ENCODE peak calls at places on chromosomes 13 and 19, in ten cellular contexts. J is retinal pigment epithelial cell; T is psoas muscle; L is CD8-positive, alpha-beta T cell; K is left ventricle myocardium inferior; V is heart right ventricle; Y is tibial artery; Z is GM23248; X is AG04450; G is neuronal stem cell. R is an unnamed sample.

GRCh38 chr19:39502640-39503417 is 4.1 kb downstream of the DLL3 start:
- DNase-seq in X (no peak), T (peak; percentile 67), Z (peak; percentile 93), J (no peak), V (peak; percentile 24), K (peak; percentile 52), G (peak; percentile 59), Y (no peak), L (peak; percentile 80), R (peak; percentile 98)

GRCh38 chr13:85619321-85619720 is 179.9 kb downstream of the SLITRK6 start:
- DNase-seq in Y (no peak), T (no peak), L (no peak), X (no peak), K (no peak), G (no peak), J (no peak), V (no peak), Z (no peak), R (no peak)

GRCh38 chr19:28485300-28485699 is 727.7 kb downstream of the UQCRFS1 start:
- DNase-seq in V (peak; percentile 8), X (no peak), G (no peak), K (no peak), T (no peak), Y (peak; percentile 36), L (no peak), J (no peak), Z (no peak), R (no peak)

GRCh38 chr19:23766951-23767350 is 8.3 kb upstream of the ZNF681 start:
- DNase-seq in Z (no peak), T (no peak), X (no peak), V (no peak), L (no peak), J (no peak), Y (no peak), K (no peak), G (no peak), R (no peak)

GRCh38 chr13:105334211-105334610 is 1201.3 kb downstream of the EFNB2 start:
- DNase-seq in T (no peak), L (no peak), K (no peak), Z (no peak), J (peak; percentile 65), G (no peak), Y (no peak), X (peak; percentile 45), V (no peak), R (no peak)

GRCh38 chr19:5718032-5718578 is 1.8 kb downstream of the LONP1 start:
- DNase-seq in X (peak; percentile 10), V (no peak), Z (peak; percentile 81), J (no peak), L (no peak), T (no peak), Y (no peak), K (no peak), G (no peak), R (no peak)

GRCh38 chr19:44570984-44571684 is 41.7 kb upstream of the CEACAM20 start:
- DNase-seq in T (no peak), Y (peak; percentile 75), L (no peak), Z (peak; percentile 80), J (peak; percentile 48), X (peak; percentile 67), K (no peak), V (peak; percentile 80), G (peak; percentile 70), R (peak; percentile 67)

GRCh38 chr19:42965204-42965603 is 28.2 kb upstream of the PSG7 start:
- DNase-seq in J (peak; percentile 26), Y (no peak), K (no peak), L (no peak), V (no peak), G (no peak), X (peak; percentile 30), Z (peak; percentile 79), T (no peak), R (no peak)

DNA sequence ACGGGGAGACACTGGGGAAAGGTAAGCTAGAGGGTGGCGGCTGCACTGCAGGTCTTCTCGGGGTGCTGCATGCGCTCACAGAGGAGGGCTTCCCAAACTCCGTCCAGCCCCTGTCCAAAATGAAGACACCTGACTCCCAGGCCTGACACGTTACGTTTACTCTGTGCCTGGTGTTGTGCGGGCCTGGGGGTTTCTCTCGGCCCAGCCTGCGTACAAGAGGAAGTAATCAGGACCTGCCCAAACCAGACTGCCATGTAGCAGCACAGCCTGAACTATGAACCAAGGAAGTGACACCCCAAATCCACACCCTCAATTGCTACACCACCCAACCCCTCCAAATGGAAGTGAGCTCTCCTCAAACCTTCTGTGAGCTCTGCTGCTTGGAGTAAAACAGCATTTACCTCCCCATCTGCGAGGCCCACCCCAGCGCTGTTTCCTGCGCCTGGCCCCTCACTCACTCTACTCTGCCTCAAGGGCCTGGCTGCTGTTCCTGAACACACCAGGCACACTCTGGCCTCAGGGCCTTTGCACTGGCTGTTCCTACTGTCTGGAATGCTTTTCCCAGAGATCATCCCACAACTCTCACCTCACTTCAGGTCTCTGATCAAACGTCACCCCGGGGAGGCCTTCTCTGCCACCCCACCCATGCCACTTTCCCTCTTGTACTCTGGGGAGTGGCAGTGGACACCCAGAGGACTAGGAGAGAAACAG is 3.0 kb downstream of the HSPBP1 start:
- DNase-seq in K (no peak), Z (no peak), X (no peak), J (no peak), L (no peak), Y (no peak), T (no peak), V (no peak), G (no peak), R (no peak)
- H3K4me3 ChIP-seq in K (no peak overlapping the region), Z (no peak overlapping the region), X (no peak overlapping the region), J (no peak overlapping the region), L (no peak overlapping the region), Y (no peak overlapping the region), T (no peak overlapping the region), V (no peak overlapping the region), G (no peak overlapping the region), R (no peak overlapping the region)

DNA sequence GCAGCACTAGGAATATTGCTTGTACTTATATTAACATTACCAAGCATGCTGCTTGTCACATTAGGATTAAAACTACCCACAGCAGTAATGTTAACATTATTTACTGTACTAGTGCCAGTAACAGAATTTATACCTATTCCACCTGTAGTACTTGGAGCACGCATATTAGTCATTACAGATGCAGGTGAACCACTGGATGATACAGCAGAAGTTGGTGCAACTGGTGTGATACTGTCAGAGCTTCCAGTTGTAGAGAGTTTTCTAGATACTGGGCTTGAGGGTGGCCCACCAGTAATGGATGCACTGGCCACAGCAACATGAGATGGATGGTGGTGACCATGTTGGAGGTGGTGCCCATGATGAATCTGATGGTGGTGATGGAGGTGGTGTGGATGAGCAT is 1.1 kb downstream of the TSC22D1 start:
- DNase-seq in T (no peak), X (no peak), L (no peak), Z (no peak), K (no peak), G (no peak), V (no peak), Y (no peak), J (no peak), R (no peak)
- H3K4me3 ChIP-seq in T (peak overlapping the region; percentile 90), X (peak overlapping the region; percentile 83), L (peak overlapping the region; percentile 87), Z (peak overlapping the region; percentile 82), K (peak overlapping the region; percentile 95), G (peak overlapping the region; percentile 74), V (peak overlapping the region; percentile 96), Y (peak overlapping the region; percentile 87), J (peak overlapping the region; percentile 90), R (peak overlapping the region; percentile 93)

GRCh38 chr19:17391371-17392151 is 2.4 kb downstream of the CCDC194 start:
- DNase-seq in J (no peak), X (no peak), V (no peak), G (no peak), Y (no peak), K (no peak), T (no peak), Z (no peak), L (no peak), R (peak; percentile 78)

GRCh38 chr19:17389957-17390664 is 3.9 kb downstream of the CCDC194 start:
- DNase-seq in Y (no peak), L (peak; percentile 29), X (no peak), T (no peak), J (no peak), Z (no peak), K (no peak), V (no peak), G (no peak), R (peak; percentile 86)

GRCh38 chr19:17393914-17394313 is at the start of gene CCDC194:
- DNase-seq in Y (no peak), L (no peak), G (no peak), X (no peak), V (no peak), Z (peak; percentile 14), K (no peak), J (no peak), T (no peak), R (peak; percentile 69)

GRCh38 chr19:17389288-17389687 is 4.7 kb downstream of the CCDC194 start:
- DNase-seq in G (no peak), Z (no peak), K (no peak), Y (no peak), L (no peak), J (no peak), X (no peak), T (no peak), V (no peak), R (no peak)

DNA sequence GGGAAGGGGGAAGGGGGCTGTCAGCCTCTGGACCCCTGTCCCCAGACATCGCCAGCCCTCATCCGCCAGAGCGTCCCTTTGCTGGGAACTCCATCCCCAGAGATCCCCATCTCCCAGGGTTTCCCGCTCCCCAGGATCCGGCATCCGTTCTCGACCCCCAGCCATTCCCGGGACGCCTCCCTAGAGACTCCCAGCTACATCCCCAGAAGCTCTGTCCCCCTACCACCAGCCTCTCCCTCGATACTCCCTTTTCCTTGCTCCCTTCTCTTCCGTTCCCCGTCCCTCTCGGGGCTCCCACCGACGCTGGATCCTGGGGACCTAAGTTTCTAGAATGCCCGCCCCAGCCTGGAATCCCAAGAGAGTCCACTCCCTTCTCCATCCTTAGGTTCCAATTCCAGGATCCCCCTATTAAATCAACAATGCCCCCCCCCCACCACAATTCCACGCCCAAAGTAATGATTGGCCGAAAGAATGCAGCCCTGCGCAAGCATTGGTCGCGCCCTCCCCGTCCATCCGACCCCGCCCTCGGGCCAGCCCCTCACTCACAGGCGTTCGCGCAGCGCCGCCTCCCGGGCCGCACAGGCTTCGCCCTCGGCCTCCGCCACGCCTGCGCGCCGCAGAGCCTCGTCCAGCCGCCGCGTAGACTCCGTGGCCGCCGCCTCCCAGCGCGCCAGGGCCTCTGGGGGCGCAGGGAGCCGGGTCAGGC is 3.2 kb downstream of the CCDC194 start:
- DNase-seq in J (peak; percentile 64), V (peak; percentile 93), Y (peak; percentile 90), K (peak; percentile 89), G (peak; percentile 90), L (peak; percentile 89), T (peak; percentile 90), X (peak; percentile 72), Z (peak; percentile 96), R (peak; percentile 99)
- H3K4me3 ChIP-seq in J (peak overlapping the region; percentile 55), V (peak overlapping the region; percentile 21), Y (peak overlapping the region; percentile 52), K (peak overlapping the region; percentile 64), G (peak overlapping the region; percentile 47), L (peak overlapping the region; percentile 63), T (peak overlapping the region; percentile 52), X (peak overlapping the region; percentile 67), Z (peak overlapping the region; percentile 81), R (peak overlapping the region; percentile 67)

GRCh38 chr19:680287-681028 is 4.3 kb downstream of the FSTL3 start:
- DNase-seq in K (peak; percentile 100), Y (peak; percentile 99), V (peak; percentile 99), G (peak; percentile 98), J (peak; percentile 86), X (peak; percentile 97), T (peak; percentile 100), L (peak; percentile 100), Z (peak; percentile 99), R (peak; percentile 100)

GRCh38 chr19:682678-683320 is 6.6 kb downstream of the FSTL3 start:
- DNase-seq in G (no peak), J (no peak), L (no peak), V (no peak), T (no peak), Z (no peak), Y (peak; percentile 21), K (no peak), X (no peak), R (no peak)

GRCh38 chr19:679418-680286 is 3.5 kb downstream of the FSTL3 start:
- DNase-seq in G (no peak), L (peak; percentile 47), V (peak; percentile 65), J (peak; percentile 55), X (peak; percentile 48), T (peak; percentile 76), Z (peak; percentile 90), K (peak; percentile 71), Y (peak; percentile 58), R (peak; percentile 91)

GRCh38 chr19:681638-682037 is 5.4 kb downstream of the FSTL3 start:
- DNase-seq in V (no peak), K (no peak), T (no peak), Z (no peak), J (no peak), X (no peak), Y (no peak), G (no peak), L (no peak), R (no peak)

DNA sequence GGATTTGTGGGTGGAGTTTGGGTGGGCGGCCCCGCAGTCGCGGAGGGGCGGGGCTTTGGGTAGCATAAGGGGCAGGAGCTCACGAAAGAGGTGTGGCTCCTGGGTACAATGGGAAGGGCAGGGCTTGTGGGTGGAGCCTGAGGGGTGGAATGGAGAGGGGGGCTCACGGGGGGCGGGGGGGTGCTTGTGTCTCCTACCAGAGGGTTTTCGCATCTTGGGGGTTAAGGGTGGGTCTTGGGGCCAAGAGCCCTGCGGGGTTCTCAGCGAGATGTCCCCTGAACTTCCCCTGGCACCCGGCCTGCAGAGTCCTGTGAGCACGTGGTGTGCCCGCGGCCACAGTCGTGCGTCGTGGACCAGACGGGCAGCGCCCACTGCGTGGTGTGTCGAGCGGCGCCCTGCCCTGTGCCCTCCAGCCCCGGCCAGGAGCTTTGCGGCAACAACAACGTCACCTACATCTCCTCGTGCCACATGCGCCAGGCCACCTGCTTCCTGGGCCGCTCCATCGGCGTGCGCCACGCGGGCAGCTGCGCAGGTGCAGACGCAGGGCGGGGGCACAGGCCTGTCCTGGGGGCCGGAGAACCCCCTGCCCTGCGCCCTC is 4.9 kb downstream of the FSTL3 start:
- DNase-seq in X (no peak), K (peak; percentile 55), J (no peak), L (peak; percentile 46), T (no peak), Z (peak; percentile 96), G (no peak), Y (peak; percentile 41), V (peak; percentile 90), R (peak; percentile 99)
- H3K4me3 ChIP-seq in X (no peak overlapping the region), K (peak overlapping the region; percentile 90), J (no peak overlapping the region), L (peak overlapping the region; percentile 94), T (peak overlapping the region; percentile 82), Z (peak overlapping the region; percentile 66), G (peak overlapping the region; percentile 60), Y (peak overlapping the region; percentile 83), V (no peak overlapping the region), R (peak overlapping the region; percentile 51)

R was measured in H7.